ENCODE peak calls at places on chromosomes 6 and 20, in eight cellular contexts. Q, J, V, C, H, E, F and T are unnamed samples.

GRCh38 chr20:10490706-10491105 is 55.6 kb downstream of the SLX4IP start:
- DNase-seq in Q (no peak), J (no peak), V (no peak), C (no peak), H (no peak), E (no peak), F (peak), T (no peak)

GRCh38 chr6:6960571-6961251 is 147.1 kb upstream of the RREB1 start:
- DNase-seq in Q (peak), J (no peak), V (no peak), C (no peak), H (no peak), E (no peak), F (no peak), T (no peak)

GRCh38 chr6:132204606-132205005 is 196.7 kb downstream of the MOXD1 start:
- DNase-seq in Q (no peak), J (no peak), V (no peak), C (no peak), H (no peak), E (no peak), F (no peak), T (no peak)

GRCh38 chr6:108768176-108768555 is 80.1 kb upstream of the ARMC2 start:
- DNase-seq in Q (no peak), J (no peak), V (no peak), C (no peak), H (no peak), E (no peak), F (no peak), T (no peak)

GRCh38 chr6:13194852-13195251 is 133.5 kb downstream of the TBC1D7 start:
- DNase-seq in Q (peak), J (peak), V (peak), C (peak), H (peak), E (peak), F (peak), T (peak)

GRCh38 chr6:154583546-154584188 is 73.2 kb upstream of the CNKSR3 start:
- DNase-seq in Q (no peak), J (no peak), V (no peak), C (no peak), H (no peak), E (no peak), F (no peak), T (no peak)

GRCh38 chr6:159693894-159694545 is 979 bp upstream of the SOD2 start:
- DNase-seq in Q (peak), J (no peak), V (peak), C (no peak), H (peak), E (no peak), F (peak), T (peak)

GRCh38 chr6:118758942-118759341 is 107.6 kb upstream of the CEP85L start:
- DNase-seq in Q (no peak), J (no peak), V (no peak), C (no peak), H (no peak), E (no peak), F (no peak), T (no peak)

GRCh38 chr6:115613488-115613887 is 447.2 kb downstream of the FRK start:
- DNase-seq in Q (no peak), J (no peak), V (no peak), C (no peak), H (peak), E (peak), F (peak), T (no peak)

GRCh38 chr20:2006452-2007381 is 12.9 kb upstream of the PDYN start:
- DNase-seq in Q (peak), J (peak), V (peak), C (peak), H (peak), E (peak), F (peak), T (peak)

GRCh38 chr6:17429381-17430061 is 36.1 kb downstream of the CAP2 start:
- DNase-seq in Q (no peak), J (no peak), V (no peak), C (no peak), H (no peak), E (peak), F (peak), T (no peak)

GRCh38 chr20:47126374-47126705 is 230.2 kb downstream of the ZMYND8 start:
- DNase-seq in Q (no peak), J (no peak), V (no peak), C (no peak), H (no peak), E (no peak), F (no peak), T (no peak)

GRCh38 chr6:44002071-44002590 is 125.1 kb downstream of the MRPL14 start:
- DNase-seq in Q (no peak), J (peak), V (no peak), C (peak), H (no peak), E (no peak), F (no peak), T (no peak)

GRCh38 chr6:44004136-44004535 is 123.1 kb downstream of the MRPL14 start:
- DNase-seq in Q (no peak), J (no peak), V (no peak), C (no peak), H (no peak), E (no peak), F (no peak), T (no peak)

GRCh38 chr6:44002591-44003344 is 124.5 kb downstream of the MRPL14 start:
- DNase-seq in Q (peak), J (peak), V (peak), C (peak), H (no peak), E (no peak), F (peak), T (peak)

GRCh38 chr6:44004625-44005506 is 122.4 kb downstream of the MRPL14 start:
- DNase-seq in Q (no peak), J (no peak), V (peak), C (no peak), H (no peak), E (no peak), F (peak), T (peak)

GRCh38 chr6:44003345-44004061 is 123.7 kb downstream of the MRPL14 start:
- DNase-seq in Q (no peak), J (peak), V (peak), C (no peak), H (no peak), E (no peak), F (no peak), T (peak)
- TF ChIP-seq CTCF in Q (no peak), J (no peak), V (no peak), C (no peak), H (no peak), E (no peak), F (no peak), T (no peak)

DNA sequence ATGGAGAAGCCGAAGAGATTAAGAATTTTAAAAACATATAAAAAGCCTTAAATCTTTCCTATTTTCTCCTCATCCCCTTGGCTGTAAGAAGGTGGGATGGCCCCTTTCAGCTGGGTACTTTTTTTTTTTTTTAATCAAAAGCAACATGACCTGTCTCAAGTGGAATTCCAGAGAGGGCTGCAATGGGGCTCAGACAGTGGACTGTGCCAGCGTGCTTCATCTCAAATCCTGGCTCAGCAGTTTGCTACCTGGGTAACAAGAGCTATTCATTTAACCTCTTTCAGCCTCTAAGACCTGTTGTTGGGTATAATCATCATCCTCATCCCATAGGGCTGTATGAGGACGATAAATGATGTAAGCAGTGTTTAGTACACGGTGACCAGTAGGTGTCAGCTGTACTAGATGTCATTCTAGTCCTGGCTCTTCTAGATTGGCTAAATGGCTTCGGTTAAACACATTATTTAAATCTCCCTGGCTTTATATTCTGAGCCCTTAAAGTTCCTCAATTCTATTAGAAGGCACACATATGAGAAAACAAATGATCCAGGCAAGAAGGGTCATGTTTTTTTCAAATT is 6.9 kb upstream of the PPP1R3G start:
- DNase-seq in Q (peak), J (no peak), V (peak), C (no peak), H (no peak), E (no peak), F (no peak), T (peak)
- TF ChIP-seq CTCF in Q (peak), J (no peak), V (peak), C (no peak), H (peak), E (peak), F (no peak), T (peak)

GRCh38 chr6:57173056-57173885 is 1.1 kb downstream of the BAG2 start:
- DNase-seq in Q (peak), J (no peak), V (peak), C (peak), H (peak), E (no peak), F (peak), T (peak)

GRCh38 chr6:57174511-57174907 is 2.4 kb downstream of the BAG2 start:
- DNase-seq in Q (no peak), J (no peak), V (no peak), C (no peak), H (no peak), E (no peak), F (no peak), T (no peak)

GRCh38 chr6:57173886-57174510 is 1.9 kb downstream of the BAG2 start:
- DNase-seq in Q (peak), J (no peak), V (no peak), C (no peak), H (peak), E (no peak), F (peak), T (no peak)

GRCh38 chr6:57177545-57178225 is 5.6 kb downstream of the BAG2 start:
- DNase-seq in Q (no peak), J (no peak), V (no peak), C (no peak), H (peak), E (no peak), F (peak), T (no peak)

DNA sequence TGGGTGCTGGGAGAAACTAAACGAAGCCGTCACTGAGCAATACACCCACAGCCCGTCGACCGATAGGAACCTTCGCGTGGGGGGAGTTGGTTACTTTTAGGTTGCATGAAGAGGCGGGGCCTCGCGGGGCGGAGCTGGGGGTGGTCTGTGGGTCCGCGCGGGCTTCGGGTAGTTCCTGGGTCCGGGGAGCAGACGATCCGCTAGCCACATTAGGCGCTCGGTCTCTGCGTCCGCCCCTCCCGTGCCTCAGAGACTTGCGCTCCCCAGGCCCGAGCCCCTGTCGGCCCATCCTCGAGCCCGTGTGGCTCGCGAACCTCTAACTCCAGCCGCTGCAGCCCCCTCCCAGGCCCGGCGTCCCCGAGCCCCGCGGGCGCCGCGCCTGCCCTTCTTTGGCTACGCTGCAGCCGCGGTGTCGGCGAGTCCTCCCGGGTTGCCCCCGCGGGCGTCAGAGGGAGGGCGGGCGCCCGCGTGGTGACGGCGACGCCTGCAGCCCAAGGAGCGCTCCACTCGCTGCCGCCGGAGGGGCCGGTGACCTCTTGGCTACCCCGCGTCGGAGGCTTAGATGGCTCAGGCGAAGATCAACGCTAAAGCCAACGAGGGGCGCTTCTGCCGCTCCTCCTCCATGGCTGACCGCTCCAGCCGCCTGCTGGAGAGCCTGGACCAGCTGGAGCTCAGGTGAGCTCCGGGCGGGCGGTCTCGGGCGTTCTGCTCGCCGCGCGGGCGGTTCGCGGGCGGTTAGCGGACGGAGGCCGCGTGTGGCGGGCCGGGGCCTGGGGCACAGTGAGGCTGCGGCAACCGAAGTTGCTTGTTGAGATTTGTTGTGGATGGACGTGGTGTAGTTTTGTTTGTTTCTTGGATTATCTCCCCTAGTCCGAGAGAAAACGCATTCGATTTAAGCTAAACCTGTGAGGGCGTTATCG is at the start of gene BAG2:
- DNase-seq in Q (peak), J (peak), V (peak), C (peak), H (peak), E (peak), F (peak), T (peak)
- TF ChIP-seq CTCF in Q (peak), J (peak), V (no peak), C (no peak), H (no peak), E (peak), F (no peak), T (peak)

GRCh38 chr6:36735110-36735971 is 37.7 kb downstream of the RAB44 start:
- DNase-seq in Q (peak), J (no peak), V (peak), C (no peak), H (peak), E (peak), F (peak), T (peak)
- TF ChIP-seq CTCF in Q (peak), J (no peak), V (no peak), C (no peak), H (peak), E (peak), F (peak), T (no peak)

GRCh38 chr20:22491188-22491500 is 93.2 kb downstream of the FOXA2 start:
- DNase-seq in Q (no peak), J (no peak), V (no peak), C (no peak), H (no peak), E (no peak), F (no peak), T (no peak)

GRCh38 chr20:22495172-22495571 is 89.2 kb downstream of the FOXA2 start:
- DNase-seq in Q (no peak), J (no peak), V (no peak), C (no peak), H (no peak), E (no peak), F (no peak), T (no peak)

GRCh38 chr20:22489614-22490286 is 94.6 kb downstream of the FOXA2 start:
- DNase-seq in Q (peak), J (no peak), V (no peak), C (no peak), H (no peak), E (no peak), F (no peak), T (no peak)

GRCh38 chr20:22492497-22492896 is 91.9 kb downstream of the FOXA2 start:
- DNase-seq in Q (no peak), J (no peak), V (no peak), C (no peak), H (no peak), E (no peak), F (no peak), T (no peak)

DNA sequence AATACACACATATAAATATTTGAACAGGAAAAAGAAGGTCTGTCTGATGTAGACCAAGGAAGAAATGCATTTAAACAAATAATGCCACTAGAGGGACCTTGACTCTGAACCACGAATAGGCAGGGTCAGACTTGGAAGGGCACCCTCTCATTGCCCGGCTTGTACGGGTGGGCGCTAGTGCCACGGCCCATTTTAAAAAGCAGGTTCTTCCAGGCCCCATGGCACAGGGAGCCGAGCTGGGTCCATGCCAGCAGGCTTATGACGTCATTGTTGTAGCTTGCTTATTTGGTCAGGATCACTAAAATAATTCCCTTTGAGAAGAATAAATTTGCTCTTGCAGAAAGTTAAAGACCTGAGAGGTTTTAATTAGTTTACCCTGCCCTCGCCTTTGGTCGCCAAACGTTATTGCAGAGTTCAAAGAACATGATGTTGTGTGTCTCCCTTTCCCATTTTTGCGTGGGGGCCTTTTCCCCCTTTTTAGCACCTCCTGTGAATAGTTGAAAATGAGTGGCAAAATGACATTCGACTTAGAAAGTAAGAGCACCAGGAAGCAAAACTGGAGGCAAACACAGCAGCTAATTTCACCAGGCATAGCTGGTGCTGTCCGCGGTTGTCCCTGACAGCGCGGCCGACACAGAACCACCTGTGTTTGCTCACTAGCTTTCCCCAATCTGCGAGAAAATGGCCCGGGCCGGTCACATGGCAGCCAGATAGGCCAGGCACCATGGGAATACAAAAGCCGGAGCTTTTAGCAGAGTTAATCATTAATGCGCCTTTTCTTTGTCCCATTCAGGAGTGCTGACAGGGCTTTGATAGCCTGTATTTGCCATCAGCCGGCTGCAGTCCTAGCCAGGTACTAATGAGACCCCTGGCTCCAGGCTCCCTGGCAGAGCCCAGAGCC is 93.8 kb downstream of the FOXA2 start:
- DNase-seq in Q (peak), J (no peak), V (no peak), C (peak), H (peak), E (no peak), F (no peak), T (no peak)
- TF ChIP-seq CTCF in Q (peak), J (peak), V (no peak), C (no peak), H (no peak), E (no peak), F (no peak), T (no peak)